ENCODE peak calls at places on chromosomes 5 and 9, in ten cellular contexts. S, J, Y, T, O, D, B, U, E and C are unnamed samples.

GRCh38 chr9:110050925-110051355 is 157.0 kb downstream of the C9orf152 start:
- DNase-seq in S (peak), J (peak), Y (peak), T (peak), O (no peak), D (no peak), B (no peak), U (peak), E (peak), C (no peak)

GRCh38 chr5:113123563-113123962 is 147.0 kb downstream of the DCP2 start:
- DNase-seq in S (no peak), J (peak), Y (no peak), T (no peak), O (no peak), D (no peak), B (peak), U (no peak), E (no peak), C (peak)

GRCh38 chr5:7811715-7812114 is 39.2 kb downstream of the CFAP90 start:
- DNase-seq in S (no peak), J (no peak), Y (no peak), T (no peak), O (no peak), D (no peak), B (no peak), U (no peak), E (no peak), C (no peak)

GRCh38 chr9:71743217-71743705 is 25.1 kb downstream of the CEMIP2 start:
- DNase-seq in S (no peak), J (no peak), Y (no peak), T (peak), O (no peak), D (no peak), B (no peak), U (no peak), E (no peak), C (no peak)

GRCh38 chr9:126986506-126986951 is 71.9 kb downstream of the RALGPS1 start:
- DNase-seq in S (no peak), J (peak), Y (no peak), T (peak), O (no peak), D (no peak), B (peak), U (no peak), E (no peak), C (no peak)

GRCh38 chr9:122186301-122186700 is 26.6 kb downstream of the MORN5 start:
- DNase-seq in S (no peak), J (no peak), Y (no peak), T (no peak), O (no peak), D (no peak), B (peak), U (no peak), E (no peak), C (no peak)

GRCh38 chr9:116437411-116438370 is 249.4 kb upstream of the TRIM32 start:
- DNase-seq in S (no peak), J (no peak), Y (no peak), T (no peak), O (no peak), D (no peak), B (no peak), U (no peak), E (no peak), C (no peak)

GRCh38 chr5:109329296-109330252 is 80.2 kb downstream of the PJA2 start:
- DNase-seq in S (peak), J (no peak), Y (no peak), T (peak), O (no peak), D (no peak), B (no peak), U (no peak), E (peak), C (no peak)

GRCh38 chr9:98778711-98779530 is 17.4 kb downstream of the ANKS6 start:
- DNase-seq in S (no peak), J (no peak), Y (peak), T (no peak), O (no peak), D (no peak), B (peak), U (peak), E (no peak), C (no peak)

GRCh38 chr5:97044057-97044456 is 98.4 kb downstream of the LIX1 start:
- DNase-seq in S (peak), J (peak), Y (no peak), T (peak), O (peak), D (no peak), B (peak), U (no peak), E (no peak), C (no peak)

GRCh38 chr9:94478755-94479730 is 75.8 kb upstream of the PCAT7 start:
- DNase-seq in S (no peak), J (no peak), Y (no peak), T (no peak), O (no peak), D (no peak), B (no peak), U (no peak), E (no peak), C (no peak)

GRCh38 chr5:55601209-55601618 is 66.5 kb upstream of the PLPP1 start:
- DNase-seq in S (peak), J (no peak), Y (peak), T (peak), O (peak), D (peak), B (peak), U (peak), E (no peak), C (peak)

GRCh38 chr9:125106285-125106893 is 36.9 kb downstream of the SCAI start:
- DNase-seq in S (no peak), J (no peak), Y (no peak), T (peak), O (no peak), D (no peak), B (no peak), U (no peak), E (peak), C (no peak)

GRCh38 chr5:122183098-122183794 is 53.9 kb downstream of the ZNF474 start:
- DNase-seq in S (peak), J (no peak), Y (peak), T (peak), O (peak), D (peak), B (no peak), U (peak), E (no peak), C (peak)

GRCh38 chr9:91084896-91085295 is 276.8 kb downstream of the AUH start:
- DNase-seq in S (no peak), J (no peak), Y (no peak), T (no peak), O (no peak), D (no peak), B (no peak), U (no peak), E (no peak), C (no peak)

GRCh38 chr5:98398465-98398864 is 375.0 kb upstream of the RGMB start:
- DNase-seq in S (no peak), J (no peak), Y (no peak), T (no peak), O (no peak), D (no peak), B (no peak), U (no peak), E (no peak), C (no peak)

GRCh38 chr5:145938699-145939531 is 2.5 kb downstream of the SH3RF2 start:
- DNase-seq in S (no peak), J (no peak), Y (no peak), T (no peak), O (no peak), D (no peak), B (no peak), U (no peak), E (no peak), C (no peak)

GRCh38 chr5:168883253-168883880 is 304.2 kb upstream of the PANK3 start:
- DNase-seq in S (no peak), J (no peak), Y (no peak), T (no peak), O (no peak), D (no peak), B (no peak), U (no peak), E (no peak), C (no peak)

GRCh38 chr5:76331139-76331538 is 71.9 kb upstream of the IQGAP2 start:
- DNase-seq in S (no peak), J (no peak), Y (no peak), T (no peak), O (no peak), D (no peak), B (no peak), U (no peak), E (no peak), C (no peak)

GRCh38 chr9:81335879-81336421 is 353.4 kb downstream of the TLE1 start:
- DNase-seq in S (no peak), J (no peak), Y (no peak), T (no peak), O (no peak), D (no peak), B (no peak), U (no peak), E (no peak), C (no peak)

GRCh38 chr9:112245126-112245525 is 70.0 kb upstream of the SUSD1 start:
- DNase-seq in S (no peak), J (no peak), Y (no peak), T (no peak), O (no peak), D (no peak), B (no peak), U (no peak), E (no peak), C (no peak)

GRCh38 chr5:41432481-41433253 is 77.7 kb downstream of the PLCXD3 start:
- DNase-seq in S (no peak), J (no peak), Y (no peak), T (no peak), O (peak), D (no peak), B (no peak), U (no peak), E (no peak), C (no peak)

GRCh38 chr5:2005101-2006041 is 122.6 kb upstream of the IRX4 start:
- DNase-seq in S (no peak), J (no peak), Y (no peak), T (no peak), O (no peak), D (no peak), B (no peak), U (no peak), E (no peak), C (no peak)

GRCh38 chr9:106862115-106862945 is 636 bp upstream of the ZNF462 start:
- DNase-seq in S (peak), J (no peak), Y (no peak), T (peak), O (peak), D (peak), B (no peak), U (peak), E (no peak), C (no peak)

GRCh38 chr5:150092159-150092787 is 5.9 kb upstream of the CSF1R start:
- DNase-seq in S (no peak), J (no peak), Y (peak), T (no peak), O (no peak), D (no peak), B (no peak), U (no peak), E (no peak), C (no peak)

GRCh38 chr5:129670944-129671343 is 77.0 kb upstream of the MINAR2 start:
- DNase-seq in S (peak), J (no peak), Y (no peak), T (peak), O (no peak), D (no peak), B (no peak), U (no peak), E (peak), C (no peak)
- H3K4me3 ChIP-seq in S (no peak), J (no peak), Y (no peak), T (no peak), O (no peak), D (no peak), B (no peak), U (no peak), E (no peak), C (no peak)

GRCh38 chr9:21549251-21549765 is 67.2 kb upstream of the IFNE start:
- DNase-seq in S (peak), J (no peak), Y (no peak), T (peak), O (peak), D (peak), B (no peak), U (peak), E (peak), C (no peak)
- H3K4me3 ChIP-seq in S (peak), J (no peak), Y (no peak), T (no peak), O (no peak), D (no peak), B (no peak), U (no peak), E (peak), C (no peak)

DNA sequence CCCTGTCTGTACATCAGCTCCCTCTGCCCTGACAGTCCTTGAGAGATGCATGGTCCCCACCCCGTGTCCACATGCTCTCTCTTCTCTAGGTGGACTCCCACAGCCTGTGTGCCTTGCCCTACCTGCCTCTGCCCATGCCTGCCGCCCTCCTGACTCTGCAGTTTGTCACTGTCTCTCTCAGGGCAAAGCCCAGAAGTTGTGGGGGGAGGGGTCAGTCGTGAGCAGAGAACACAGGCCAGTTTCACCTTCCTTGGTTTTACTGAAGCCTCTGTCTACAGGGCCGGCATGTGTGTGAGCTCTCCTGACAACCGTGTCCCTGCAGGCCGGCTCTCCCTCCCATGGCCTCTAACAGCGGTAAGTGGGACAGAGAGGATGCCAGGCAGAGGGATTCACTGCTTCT is 43.5 kb upstream of the SLC25A51 start:
- DNase-seq in S (no peak), J (no peak), Y (no peak), T (no peak), O (no peak), D (no peak), B (no peak), U (no peak), E (no peak), C (no peak)
- H3K4me3 ChIP-seq in S (no peak), J (no peak), Y (no peak), T (no peak), O (no peak), D (no peak), B (no peak), U (no peak), E (no peak), C (no peak)

DNA sequence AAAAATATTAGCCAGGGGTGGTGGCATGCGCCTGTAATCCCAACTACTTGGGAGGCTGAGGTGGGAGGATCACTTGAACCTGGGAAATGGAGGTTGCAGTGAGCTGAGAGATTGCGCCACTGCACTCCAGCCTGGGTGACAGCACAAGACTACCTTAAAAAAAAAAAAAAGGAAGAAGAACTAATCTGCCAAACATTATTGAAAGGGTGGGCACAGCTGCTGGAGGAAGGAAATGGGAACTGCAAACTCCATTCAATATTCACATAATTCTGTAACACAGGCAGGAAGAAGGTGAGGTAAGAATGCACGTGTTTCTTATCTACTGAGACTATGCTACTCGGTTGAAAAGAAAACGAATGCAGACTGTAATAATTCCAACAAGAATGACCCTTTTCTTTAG is 121.1 kb upstream of the GNA14 start:
- DNase-seq in S (no peak), J (no peak), Y (no peak), T (no peak), O (no peak), D (no peak), B (no peak), U (no peak), E (no peak), C (no peak)
- H3K4me3 ChIP-seq in S (no peak), J (no peak), Y (no peak), T (no peak), O (no peak), D (no peak), B (no peak), U (no peak), E (no peak), C (no peak)

DNA sequence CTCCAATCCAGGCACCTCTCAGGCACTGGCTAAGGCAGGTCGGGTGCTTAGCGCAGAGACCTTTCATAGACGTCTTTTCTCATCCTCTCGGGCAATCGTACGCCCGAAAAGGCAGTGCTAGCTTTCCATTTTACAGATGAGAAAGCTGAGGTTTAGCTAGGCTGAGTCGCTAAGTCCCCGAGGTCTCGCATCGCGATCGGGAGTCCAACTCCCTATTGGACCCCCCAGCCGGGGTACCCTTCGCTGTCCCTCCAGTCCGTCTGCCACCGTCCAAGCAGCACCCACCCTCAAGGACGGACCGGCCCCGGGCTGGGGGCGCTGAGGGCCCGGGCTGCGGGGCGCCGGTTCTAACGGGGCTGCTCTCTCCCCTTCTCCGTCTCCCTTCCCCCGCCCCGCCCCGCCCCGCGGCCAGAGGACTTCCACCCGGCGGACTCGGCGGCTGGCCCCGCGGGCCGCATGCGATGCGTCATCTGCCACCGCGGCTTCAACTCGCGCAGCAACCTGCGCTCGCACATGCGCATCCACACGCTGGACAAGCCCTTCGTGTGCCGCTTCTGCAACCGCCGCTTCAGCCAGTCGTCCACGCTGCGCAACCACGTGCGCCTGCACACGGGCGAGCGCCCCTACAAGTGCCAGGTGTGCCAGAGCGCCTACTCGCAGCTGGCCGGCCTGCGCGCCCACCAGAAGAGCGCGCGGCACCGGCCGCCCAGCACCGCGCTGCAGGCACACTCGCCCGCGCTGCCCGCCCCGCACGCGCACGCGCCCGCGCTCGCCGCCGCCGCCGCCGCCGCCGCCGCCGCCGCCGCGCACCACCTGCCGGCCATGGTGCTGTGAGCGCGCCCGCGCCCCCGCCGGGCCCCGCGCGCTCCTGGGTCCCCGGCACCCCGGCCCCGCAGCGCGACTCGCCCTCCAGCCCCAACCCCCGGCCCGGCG is 12.5 kb upstream of the EXOSC2 start:
- DNase-seq in S (peak), J (peak), Y (peak), T (peak), O (peak), D (peak), B (peak), U (peak), E (no peak), C (peak)
- H3K4me3 ChIP-seq in S (peak), J (peak), Y (peak), T (peak), O (peak), D (peak), B (peak), U (peak), E (peak), C (peak)

GRCh38 chr5:132259061-132259851 is 1.8 kb downstream of the PDLIM4 start:
- DNase-seq in S (peak), J (no peak), Y (peak), T (peak), O (peak), D (peak), B (no peak), U (peak), E (peak), C (no peak)
- H3K4me3 ChIP-seq in S (peak), J (no peak), Y (peak), T (no peak), O (no peak), D (no peak), B (peak), U (peak), E (peak), C (no peak)

GRCh38 chr5:91443761-91444467 is 60.8 kb upstream of the ARRDC3 start:
- DNase-seq in S (no peak), J (no peak), Y (no peak), T (no peak), O (no peak), D (no peak), B (no peak), U (no peak), E (no peak), C (no peak)
- H3K4me3 ChIP-seq in S (no peak), J (no peak), Y (no peak), T (no peak), O (no peak), D (no peak), B (no peak), U (no peak), E (no peak), C (no peak)

GRCh38 chr9:131731237-131731995 is 8.5 kb downstream of the RAPGEF1 start:
- DNase-seq in S (no peak), J (no peak), Y (no peak), T (no peak), O (no peak), D (no peak), B (peak), U (no peak), E (no peak), C (no peak)

GRCh38 chr9:131728961-131729360 is 10.9 kb downstream of the RAPGEF1 start:
- DNase-seq in S (no peak), J (no peak), Y (no peak), T (no peak), O (no peak), D (no peak), B (no peak), U (no peak), E (no peak), C (no peak)

GRCh38 chr9:131727184-131727785 is 12.6 kb downstream of the RAPGEF1 start:
- DNase-seq in S (peak), J (no peak), Y (no peak), T (peak), O (no peak), D (peak), B (no peak), U (peak), E (no peak), C (no peak)

GRCh38 chr9:131727795-131728545 is 11.9 kb downstream of the RAPGEF1 start:
- DNase-seq in S (no peak), J (no peak), Y (no peak), T (no peak), O (no peak), D (no peak), B (no peak), U (no peak), E (no peak), C (no peak)

GRCh38 chr9:131728546-131728910 is 11.3 kb downstream of the RAPGEF1 start:
- DNase-seq in S (no peak), J (no peak), Y (no peak), T (no peak), O (no peak), D (no peak), B (no peak), U (no peak), E (no peak), C (no peak)
- H3K4me3 ChIP-seq in S (no peak), J (no peak), Y (no peak), T (no peak), O (no peak), D (no peak), B (no peak), U (no peak), E (no peak), C (no peak)